ENCODE peak calls at places on chromosomes 11 and 22, in eight cellular contexts. Z, F, V, L, A, N, B and I are unnamed samples.

GRCh38 chr11:116503216-116504160 is 269.3 kb downstream of the BUD13 start:
- DNase-seq in Z (no peak), A (no peak), N (no peak), B (no peak), F (no peak), L (no peak), V (no peak), I (no peak)

GRCh38 chr11:31323145-31323544 is 46.4 kb downstream of the DCDC1 start:
- DNase-seq in Z (no peak), F (no peak), N (no peak), V (no peak), B (no peak), A (no peak), L (no peak), I (no peak)

GRCh38 chr11:71355266-71355665 is 92.9 kb downstream of the DHCR7 start:
- DNase-seq in B (no peak), F (peak), V (no peak), L (no peak), A (no peak), N (no peak), Z (no peak), I (peak)

GRCh38 chr11:122267602-122268001 is 151.6 kb upstream of the BLID start:
- DNase-seq in L (no peak), Z (no peak), F (peak), V (peak), A (no peak), B (no peak), N (no peak), I (peak)

GRCh38 chr11:62542750-62543567 is 3.6 kb downstream of the AHNAK start:
- DNase-seq in A (peak), V (peak), L (peak), F (peak), Z (peak), N (no peak), B (no peak), I (peak)

GRCh38 chr22:33606495-33606894 is 313.8 kb downstream of the LARGE1 start:
- DNase-seq in F (no peak), N (no peak), B (no peak), V (no peak), Z (no peak), L (no peak), A (no peak), I (no peak)

GRCh38 chr22:20117656-20118571 is 888 bp upstream of the TRMT2A start:
- DNase-seq in F (peak), Z (peak), A (peak), N (no peak), L (peak), V (peak), B (no peak), I (no peak)

GRCh38 chr22:18095101-18095805 is 15.4 kb upstream of the TUBA8 start:
- DNase-seq in B (no peak), F (no peak), Z (no peak), N (no peak), A (no peak), L (peak), V (no peak), I (peak)

GRCh38 chr22:27170491-27170890 is 513.1 kb downstream of the MIAT start:
- DNase-seq in A (no peak), V (peak), N (no peak), L (peak), B (no peak), F (peak), Z (peak), I (no peak)

GRCh38 chr11:90204832-90205646 is 17.8 kb downstream of the CHORDC1 start:
- DNase-seq in V (peak), A (peak), F (peak), N (peak), L (peak), Z (peak), B (no peak), I (peak)

GRCh38 chr11:112388496-112388895 is 127.8 kb upstream of the PLET1 start:
- DNase-seq in N (no peak), Z (no peak), L (no peak), F (no peak), A (no peak), V (no peak), B (no peak), I (no peak)

GRCh38 chr11:65700377-65700776 is 11.7 kb upstream of the KAT5 start:
- DNase-seq in F (no peak), B (no peak), A (no peak), N (no peak), V (no peak), L (no peak), Z (no peak), I (no peak)

GRCh38 chr22:46146329-46146728 is 4.0 kb upstream of the PPARA start:
- DNase-seq in L (no peak), B (no peak), Z (no peak), A (no peak), F (no peak), N (no peak), V (no peak), I (no peak)

GRCh38 chr11:2311456-2312201 is 9.8 kb downstream of the TSPAN32 start:
- DNase-seq in N (no peak), Z (no peak), F (no peak), L (no peak), V (no peak), A (no peak), B (no peak), I (no peak)

GRCh38 chr11:97888641-97889040 is 1132.1 kb upstream of the CNTN5 start:
- DNase-seq in F (no peak), V (no peak), B (no peak), N (no peak), Z (no peak), A (no peak), L (peak), I (no peak)

DNA sequence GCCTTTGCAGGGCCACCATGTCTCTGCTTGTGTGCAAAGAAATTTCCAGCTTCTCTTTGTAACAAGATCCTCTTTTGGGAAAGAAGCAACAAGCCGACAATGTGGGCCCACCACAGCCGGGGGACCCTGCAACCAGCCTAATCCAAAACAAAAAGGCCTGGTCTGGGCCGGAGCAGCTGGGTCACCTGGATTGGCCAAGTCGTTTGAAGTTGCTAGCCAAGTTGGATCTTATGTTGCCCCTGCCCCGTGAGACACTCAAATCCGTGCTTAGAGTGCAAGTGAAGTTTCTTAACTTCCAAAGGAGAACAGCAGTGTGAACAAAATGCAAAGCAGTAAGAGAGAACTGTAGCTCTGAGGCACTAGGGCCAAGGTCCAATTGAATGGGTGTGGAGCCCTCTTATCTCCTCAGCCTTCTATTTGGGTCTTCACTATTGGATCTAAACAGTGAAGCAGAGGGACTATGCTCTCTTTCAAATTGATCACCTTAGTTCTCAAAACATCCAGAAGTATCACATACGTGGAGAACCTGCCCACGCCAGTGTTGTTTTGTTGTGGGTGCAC is 49.7 kb downstream of the C22orf31 start:
- DNase-seq in F (no peak), A (no peak), L (no peak), N (no peak), V (no peak), Z (no peak), B (no peak), I (no peak)
- TF ChIP-seq EZH2 in F (no peak), A (no peak), L (no peak), N (no peak), V (no peak), Z (no peak), B (no peak), I (no peak)

GRCh38 chr11:20459865-20460264 is 72.3 kb downstream of the PRMT3 start:
- DNase-seq in N (no peak), B (no peak), V (no peak), A (no peak), F (no peak), L (peak), Z (no peak), I (no peak)

GRCh38 chr11:20457934-20458333 is 70.4 kb downstream of the PRMT3 start:
- DNase-seq in N (no peak), B (no peak), F (no peak), V (no peak), Z (no peak), L (no peak), A (no peak), I (no peak)

GRCh38 chr11:20453657-20454316 is 66.3 kb downstream of the PRMT3 start:
- DNase-seq in Z (no peak), A (no peak), F (no peak), V (no peak), N (no peak), B (no peak), L (no peak), I (no peak)

GRCh38 chr11:20457001-20457768 is 69.7 kb downstream of the PRMT3 start:
- DNase-seq in F (no peak), A (no peak), V (no peak), N (no peak), L (no peak), Z (no peak), B (no peak), I (no peak)

DNA sequence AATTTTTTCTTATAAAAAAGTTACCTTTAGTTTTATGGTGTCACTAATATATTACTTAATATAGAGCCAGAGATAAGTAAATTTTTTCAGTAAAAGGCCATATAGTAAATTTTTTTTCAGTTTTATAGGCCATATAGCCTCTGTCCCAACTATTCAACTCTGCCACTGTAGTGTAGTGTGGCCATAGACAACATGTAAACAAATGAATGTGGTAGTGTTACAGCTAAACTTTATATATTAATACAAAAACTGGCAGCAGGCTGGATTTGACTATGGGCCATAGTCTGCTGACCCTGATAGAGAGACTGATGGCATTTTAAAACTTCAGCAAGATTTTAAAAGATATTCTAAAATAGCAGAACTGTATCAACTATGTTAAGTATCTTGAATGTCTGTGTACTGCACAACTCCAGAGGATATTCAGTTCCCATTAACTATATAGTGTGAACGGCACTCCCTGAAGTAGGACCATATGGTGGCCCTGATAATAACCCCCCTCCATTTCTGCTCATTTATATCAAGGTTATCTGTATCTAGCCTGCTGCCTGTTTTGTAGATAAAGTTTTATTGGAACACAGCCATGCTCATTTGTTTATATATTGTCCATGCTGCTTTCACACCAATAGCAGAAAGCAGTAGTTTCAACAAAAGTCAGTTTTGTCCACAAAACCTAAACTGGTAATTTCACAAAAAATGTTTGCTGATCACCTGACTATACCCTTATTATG is 71.6 kb downstream of the PRMT3 start:
- DNase-seq in Z (no peak), B (no peak), A (no peak), V (no peak), N (no peak), L (peak), F (no peak), I (no peak)
- TF ChIP-seq EZH2 in Z (no peak), B (no peak), A (no peak), V (no peak), N (no peak), L (no peak), F (no peak), I (no peak)

GRCh38 chr11:6655790-6656580 is at the start of gene DCHS1:
- DNase-seq in L (no peak), N (no peak), A (peak), V (no peak), B (no peak), F (peak), Z (peak), I (no peak)
- TF ChIP-seq EZH2 in L (no peak), N (peak), A (no peak), V (peak), B (peak), F (no peak), Z (no peak), I (peak)

GRCh38 chr11:46917109-46918086 is 952 bp downstream of the LRP4 start:
- DNase-seq in Z (no peak), A (peak), N (peak), V (no peak), L (no peak), B (no peak), F (peak), I (no peak)
- TF ChIP-seq EZH2 in Z (no peak), A (no peak), N (no peak), V (no peak), L (peak), B (peak), F (no peak), I (no peak)